ENCODE peak calls at places on chromosomes 6 and 20, in nine cellular contexts. W is WERI-Rb-1, R is spleen, S is astrocyte of the cerebellum, H is heart right ventricle, P is OCI-LY7, E is body of pancreas, C is transverse colon, M is DND-41. O is an unnamed sample.

GRCh38 chr6:159463440-159463839 is 229.6 kb downstream of the SOD2 start:
- DNase-seq in P (peak), M (no peak), R (no peak), E (no peak), S (peak), W (no peak), C (no peak), H (no peak), O (no peak)

GRCh38 chr6:97394160-97394748 is 111.2 kb upstream of the MMS22L start:
- DNase-seq in C (peak), W (peak), S (peak), E (peak), P (peak), H (no peak), M (peak), R (no peak), O (peak)

GRCh38 chr6:130148181-130148580 is 74.6 kb downstream of the SAMD3 start:
- DNase-seq in M (no peak), P (peak), W (no peak), R (no peak), H (no peak), S (no peak), E (no peak), C (no peak), O (no peak)

GRCh38 chr20:62959101-62959971 is 6.8 kb downstream of the SLC17A9 start:
- DNase-seq in E (no peak), W (no peak), P (no peak), C (no peak), S (no peak), R (peak), M (no peak), H (no peak), O (no peak)

GRCh38 chr6:33276864-33277662 is at the start of gene B3GALT4:
- DNase-seq in R (peak), M (peak), W (peak), E (peak), C (peak), H (peak), P (peak), S (no peak), O (no peak)

GRCh38 chr6:34196116-34196832 is 40.4 kb upstream of the HMGA1 start:
- DNase-seq in E (peak), R (peak), S (peak), M (peak), W (peak), H (peak), P (peak), C (peak), O (peak)

GRCh38 chr6:103236923-103237322 is 1622.8 kb downstream of the HACE1 start:
- DNase-seq in R (no peak), C (no peak), E (no peak), M (no peak), H (no peak), S (no peak), P (no peak), W (no peak), O (no peak)

GRCh38 chr20:8545212-8545611 is 413.1 kb downstream of the PLCB1 start:
- DNase-seq in M (no peak), W (no peak), R (no peak), H (no peak), S (no peak), C (no peak), E (no peak), P (no peak), O (no peak)

GRCh38 chr20:12012241-12013222 is 94.8 kb downstream of the BTBD3 start:
- DNase-seq in R (no peak), S (peak), M (peak), P (peak), E (peak), H (no peak), W (peak), C (peak), O (peak)

GRCh38 chr6:46170357-46171289 is at the start of gene ENPP5:
- DNase-seq in P (peak), S (no peak), R (peak), C (peak), E (peak), W (peak), H (peak), M (no peak), O (no peak)

GRCh38 chr6:30707281-30707850 is 9.7 kb downstream of the MDC1 start:
- DNase-seq in W (no peak), H (no peak), C (no peak), P (no peak), M (no peak), R (peak), S (no peak), E (peak), O (no peak)

GRCh38 chr6:2245954-2246863 is 804 bp upstream of the GMDS start:
- DNase-seq in E (peak), P (peak), H (peak), W (peak), M (peak), C (peak), R (peak), S (no peak), O (peak)

GRCh38 chr6:15429146-15430110 is 183.6 kb downstream of the JARID2 start:
- DNase-seq in W (no peak), M (no peak), H (no peak), R (no peak), P (no peak), E (no peak), C (no peak), S (peak), O (no peak)

GRCh38 chr6:74654296-74654695 is 551.6 kb downstream of the COL12A1 start:
- DNase-seq in E (no peak), H (no peak), C (no peak), P (no peak), M (no peak), S (no peak), W (no peak), R (no peak), O (no peak)

GRCh38 chr6:157879873-157880254 is 56.8 kb downstream of the SNX9 start:
- DNase-seq in S (no peak), E (peak), H (no peak), R (no peak), M (no peak), P (no peak), C (no peak), W (peak), O (no peak)

GRCh38 chr20:51760905-51761544 is 7.2 kb downstream of the ATP9A start:
- DNase-seq in H (no peak), M (no peak), E (no peak), W (no peak), P (no peak), C (no peak), R (no peak), S (peak), O (peak)

GRCh38 chr6:75217203-75217602 is 11.3 kb upstream of the COL12A1 start:
- DNase-seq in S (no peak), M (no peak), C (no peak), W (no peak), E (no peak), H (no peak), P (no peak), R (no peak), O (no peak)

GRCh38 chr6:121838842-121839241 is 403.4 kb downstream of the GJA1 start:
- DNase-seq in R (no peak), S (peak), M (peak), E (no peak), H (peak), P (no peak), C (no peak), W (no peak), O (no peak)

GRCh38 chr6:32046450-32047083 is 8.4 kb downstream of the CYP21A2 start:
- DNase-seq in S (no peak), H (peak), R (peak), C (no peak), M (no peak), P (no peak), W (peak), E (no peak), O (no peak)

GRCh38 chr20:22080985-22081384 is 375.5 kb downstream of the PAX1 start:
- DNase-seq in M (no peak), R (no peak), S (no peak), H (no peak), W (no peak), C (no peak), E (no peak), P (no peak), O (no peak)

GRCh38 chr6:35092362-35093117 is 48.6 kb downstream of the TCP11 start:
- DNase-seq in S (peak), W (no peak), E (no peak), R (no peak), C (peak), M (no peak), P (no peak), H (no peak), O (peak)

GRCh38 chr6:31354788-31355539 is 2.0 kb downstream of the HLA-B start:
- DNase-seq in M (no peak), S (no peak), C (no peak), W (no peak), E (no peak), R (peak), P (no peak), H (no peak), O (no peak)

GRCh38 chr6:21873562-21873961 is 280.0 kb downstream of the SOX4 start:
- DNase-seq in E (peak), W (no peak), R (no peak), C (peak), P (no peak), S (peak), H (no peak), M (no peak), O (peak)

GRCh38 chr6:134846865-134847264 is 103.0 kb downstream of the ALDH8A1 start:
- DNase-seq in E (no peak), M (no peak), W (no peak), H (no peak), P (no peak), S (no peak), R (no peak), C (no peak), O (no peak)

GRCh38 chr6:6556738-6557503 is 31.6 kb upstream of the LY86 start:
- DNase-seq in P (peak), C (peak), M (peak), W (peak), E (peak), H (peak), S (no peak), R (no peak), O (no peak)

GRCh38 chr6:26268659-26269402 is 96.2 kb upstream of the BTN3A2 start:
- DNase-seq in C (peak), E (no peak), H (no peak), W (no peak), S (no peak), R (no peak), P (peak), M (peak), O (no peak)

GRCh38 chr6:137248702-137249101 is 29.5 kb upstream of the IFNGR1 start:
- DNase-seq in E (no peak), W (no peak), H (no peak), P (peak), R (peak), M (no peak), S (no peak), C (no peak), O (no peak)

GRCh38 chr6:31586013-31586412 is at the start of gene LST1:
- DNase-seq in W (no peak), P (no peak), H (no peak), M (no peak), S (no peak), C (no peak), E (no peak), R (no peak), O (no peak)

GRCh38 chr20:48401359-48401758 is 426.4 kb downstream of the PREX1 start:
- DNase-seq in E (no peak), C (no peak), M (no peak), W (no peak), H (peak), P (no peak), S (no peak), R (no peak), O (no peak)

GRCh38 chr6:117417851-117418250 is 7.9 kb downstream of the ROS1 start:
- DNase-seq in S (no peak), W (no peak), M (no peak), H (no peak), P (no peak), C (no peak), R (no peak), E (no peak), O (no peak)

GRCh38 chr6:27293436-27294152 is 18.5 kb downstream of the POM121L2 start:
- DNase-seq in E (no peak), C (no peak), W (no peak), P (no peak), H (no peak), M (no peak), R (no peak), S (no peak), O (no peak)

GRCh38 chr6:134795696-134796095 is 154.2 kb downstream of the ALDH8A1 start:
- DNase-seq in M (no peak), E (no peak), W (no peak), H (no peak), C (no peak), S (no peak), R (no peak), P (no peak), O (no peak)

GRCh38 chr6:220736-221475 is 71.4 kb upstream of the DUSP22 start:
- DNase-seq in H (no peak), W (no peak), C (no peak), P (peak), M (no peak), E (no peak), R (no peak), S (no peak), O (no peak)

GRCh38 chr6:220312-220711 is 72.0 kb upstream of the DUSP22 start:
- DNase-seq in S (no peak), E (no peak), C (no peak), R (no peak), M (no peak), P (no peak), W (no peak), H (no peak), O (no peak)

GRCh38 chr6:218153-219018 is 73.9 kb upstream of the DUSP22 start:
- DNase-seq in R (no peak), W (peak), S (no peak), M (no peak), P (peak), E (no peak), H (no peak), C (peak), O (no peak)

GRCh38 chr6:219641-220198 is 72.6 kb upstream of the DUSP22 start:
- DNase-seq in W (no peak), C (peak), E (peak), M (no peak), R (peak), P (peak), H (peak), S (no peak), O (no peak)

GRCh38 chr6:219019-219570 is 73.2 kb upstream of the DUSP22 start:
- DNase-seq in H (no peak), S (no peak), C (no peak), M (no peak), E (no peak), R (no peak), W (no peak), P (peak), O (no peak)
- H3K4me3 ChIP-seq in H (no peak), S (no peak), C (no peak), M (no peak), E (no peak), R (no peak), W (no peak), P (peak), O (no peak)

GRCh38 chr20:54040528-54040927 is 29.9 kb downstream of the BCAS1 start:
- DNase-seq in R (no peak), H (no peak), P (no peak), C (no peak), S (no peak), E (no peak), M (no peak), W (no peak), O (no peak)

GRCh38 chr20:54041336-54041735 is 29.1 kb downstream of the BCAS1 start:
- DNase-seq in R (no peak), E (no peak), P (no peak), S (no peak), C (no peak), M (no peak), H (no peak), W (no peak), O (no peak)

GRCh38 chr20:54042021-54042420 is 28.4 kb downstream of the BCAS1 start:
- DNase-seq in P (no peak), W (no peak), H (no peak), M (no peak), C (no peak), S (no peak), R (no peak), E (no peak), O (no peak)

GRCh38 chr20:54043044-54043967 is 27.1 kb downstream of the BCAS1 start:
- DNase-seq in M (no peak), S (no peak), P (no peak), H (no peak), E (no peak), R (no peak), W (no peak), C (no peak), O (no peak)

DNA sequence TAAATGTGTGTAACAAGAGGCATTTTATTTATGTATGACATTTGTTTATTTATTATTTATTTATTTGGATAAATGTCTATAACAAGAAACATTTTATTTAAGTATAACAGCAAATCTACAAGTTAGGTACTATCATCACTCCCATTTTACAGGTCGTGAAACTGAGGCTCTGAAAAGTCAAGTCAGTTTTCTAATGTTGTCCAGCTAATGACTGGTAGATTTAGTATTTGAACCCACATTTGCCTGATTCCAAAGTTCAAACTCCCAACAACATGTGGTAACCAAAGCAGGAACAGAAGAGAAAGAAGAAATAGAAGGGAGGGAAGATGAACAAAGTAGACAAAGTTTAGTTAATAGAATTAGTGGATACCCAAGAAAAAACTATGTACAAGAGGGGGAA is 32.9 kb downstream of the BCAS1 start:
- DNase-seq in W (no peak), E (no peak), C (no peak), P (no peak), M (no peak), S (no peak), R (no peak), H (no peak), O (no peak)
- TF ChIP-seq CTCF in W (no peak), E (no peak), C (no peak), P (no peak), M (no peak), S (no peak), R (no peak), H (no peak), O (no peak)

GRCh38 chr6:167268683-167269280 is 22.3 kb upstream of the UNC93A start:
- DNase-seq in W (no peak), E (no peak), M (no peak), P (no peak), C (no peak), H (no peak), R (no peak), S (no peak), O (no peak)
- H3K4me3 ChIP-seq in W (no peak), E (no peak), M (no peak), P (no peak), C (no peak), H (no peak), R (no peak), S (no peak), O (no peak)

GRCh38 chr6:42929088-42929927 is at the start of gene CNPY3:
- DNase-seq in R (peak), M (peak), P (peak), E (peak), S (peak), H (peak), C (peak), W (peak), O (peak)
- TF ChIP-seq CTCF in R (no peak), M (no peak), P (no peak), E (peak), S (no peak), H (no peak), C (no peak), W (peak), O (no peak)

GRCh38 chr20:19937651-19938420 is 79.3 kb upstream of the NAA20 start:
- DNase-seq in C (no peak), R (no peak), S (no peak), E (no peak), M (peak), W (no peak), H (no peak), P (no peak), O (no peak)

GRCh38 chr20:19938421-19938787 is 78.8 kb upstream of the NAA20 start:
- DNase-seq in H (no peak), R (no peak), S (no peak), W (no peak), P (no peak), E (no peak), M (no peak), C (no peak), O (no peak)

GRCh38 chr20:19935842-19936241 is 81.3 kb upstream of the NAA20 start:
- DNase-seq in W (no peak), S (no peak), C (peak), E (peak), H (no peak), R (no peak), M (no peak), P (no peak), O (no peak)

GRCh38 chr20:19934792-19935491 is 82.2 kb upstream of the NAA20 start:
- DNase-seq in H (peak), S (no peak), P (no peak), C (peak), R (no peak), E (peak), W (no peak), M (no peak), O (no peak)

DNA sequence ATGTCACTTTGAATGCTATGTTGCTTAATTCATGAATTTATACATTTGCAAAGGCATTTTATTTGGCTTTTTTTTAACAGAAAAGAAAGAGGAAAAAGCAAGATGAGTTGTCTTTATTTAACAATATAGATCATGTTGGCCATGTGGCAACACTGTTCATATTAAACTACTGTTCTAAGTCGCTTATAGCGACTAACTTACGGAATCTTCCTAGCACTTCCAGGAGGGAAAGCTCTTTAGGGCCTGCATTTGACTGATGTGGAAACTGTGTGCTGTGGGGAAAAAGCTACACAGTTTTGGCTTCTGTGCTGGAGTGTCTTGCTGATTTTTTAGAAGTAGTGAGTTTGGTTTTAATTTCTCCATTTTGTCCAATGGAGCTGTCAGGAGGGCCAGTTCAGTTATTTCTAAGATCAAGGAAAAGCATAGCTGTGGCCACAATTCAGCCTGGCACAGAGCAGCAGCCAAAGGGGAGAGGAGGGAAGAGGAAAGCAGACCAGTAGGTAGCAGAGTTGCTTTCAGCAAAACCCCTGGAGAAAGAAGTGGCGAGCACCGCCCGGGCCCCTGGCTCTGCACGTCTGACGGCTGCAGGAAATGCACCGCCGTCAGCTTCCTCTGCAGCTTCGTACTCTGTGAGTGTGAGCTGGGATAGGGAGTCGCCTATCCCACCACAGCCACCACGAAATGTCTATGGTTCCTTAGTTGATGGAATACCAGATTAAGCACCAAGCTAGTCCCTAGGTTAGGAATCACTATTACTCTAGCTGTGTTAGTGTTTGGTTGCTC is 80.2 kb upstream of the NAA20 start:
- DNase-seq in S (no peak), H (peak), M (peak), W (no peak), E (no peak), P (no peak), R (peak), C (no peak), O (no peak)
- H3K4me3 ChIP-seq in S (no peak), H (peak), M (no peak), W (no peak), E (no peak), P (no peak), R (no peak), C (peak), O (no peak)

GRCh38 chr20:31881945-31882344 is 11.5 kb downstream of the TTLL9 start:
- DNase-seq in C (no peak), E (no peak), R (no peak), H (no peak), P (no peak), M (no peak), W (no peak), S (no peak), O (no peak)

GRCh38 chr20:31877684-31878083 is 7.2 kb downstream of the TTLL9 start:
- DNase-seq in M (no peak), P (no peak), W (no peak), H (no peak), R (no peak), E (no peak), S (no peak), C (no peak), O (no peak)

GRCh38 chr20:31883829-31884228 is 13.4 kb downstream of the TTLL9 start:
- DNase-seq in W (no peak), H (no peak), R (no peak), C (no peak), P (no peak), E (no peak), M (no peak), S (no peak), O (no peak)

GRCh38 chr20:31879143-31879987 is 8.9 kb downstream of the TTLL9 start:
- DNase-seq in S (peak), C (peak), E (peak), M (peak), H (peak), P (peak), W (peak), R (peak), O (peak)
- TF ChIP-seq CTCF in S (peak), C (no peak), E (no peak), M (no peak), H (no peak), P (no peak), W (no peak), R (peak), O (no peak)